ENCODE peak calls at places on chromosomes 12 and 14, in four cellular contexts. W is HepG2, T is H1, O is GM12878. K is an unnamed sample.

GRCh38 chr14:24085215-24085614 is 8.9 kb upstream of the PCK2 start:
- DNase-seq in W (no peak), T (no peak), O (no peak), K (no peak)

GRCh38 chr12:123435636-123436016 is 858 bp downstream of the RILPL2 start:
- DNase-seq in W (no peak), T (no peak), O (no peak), K (no peak)

GRCh38 chr12:104133861-104134260 is 4.1 kb downstream of the NFYB start:
- DNase-seq in W (no peak), T (no peak), O (no peak), K (no peak)

GRCh38 chr12:78442454-78442801 is 422.1 kb upstream of the SYT1 start:
- DNase-seq in W (no peak), T (no peak), O (no peak), K (no peak)

GRCh38 chr12:116220756-116221155 is 56.7 kb downstream of the MED13L start:
- DNase-seq in W (no peak), T (no peak), O (no peak), K (no peak)

GRCh38 chr14:54777395-54777794 is 125.2 kb downstream of the GCH1 start:
- DNase-seq in W (no peak), T (no peak), O (no peak), K (no peak)

GRCh38 chr12:108564724-108565123 is 2.3 kb downstream of the ISCU start:
- DNase-seq in W (no peak), T (no peak), O (no peak), K (no peak)

GRCh38 chr14:36817071-36817930 is 155.6 kb downstream of the PAX9 start:
- DNase-seq in W (no peak), T (no peak), O (no peak), K (no peak)

GRCh38 chr12:62860501-62861156 is 74.3 kb downstream of the PPM1H start:
- DNase-seq in W (no peak), T (no peak), O (no peak), K (no peak)

GRCh38 chr12:91984571-91984970 is 161.1 kb downstream of the BTG1 start:
- DNase-seq in W (no peak), T (no peak), O (no peak), K (no peak)

GRCh38 chr14:91315844-91316267 is 71.4 kb upstream of the GPR68 start:
- DNase-seq in W (no peak), T (no peak), O (peak), K (no peak)

GRCh38 chr12:108955225-108955835 is 65.5 kb downstream of the SVOP start:
- DNase-seq in W (peak), T (no peak), O (no peak), K (no peak)

GRCh38 chr14:97956944-97957343 is 1159.8 kb downstream of the VRK1 start:
- DNase-seq in W (no peak), T (no peak), O (no peak), K (no peak)

GRCh38 chr12:43914923-43915468 is 79.1 kb downstream of the TMEM117 start:
- DNase-seq in W (peak), T (no peak), O (no peak), K (no peak)

GRCh38 chr12:109822951-109823411 is 10.2 kb downstream of the TRPV4 start:
- DNase-seq in W (peak), T (no peak), O (no peak), K (no peak)

GRCh38 chr14:101754893-101755292 is 6.6 kb upstream of the PPP2R5C start:
- DNase-seq in W (no peak), T (no peak), O (no peak), K (no peak)

GRCh38 chr12:89960011-89960507 is 251.4 kb upstream of the ATP2B1 start:
- DNase-seq in W (no peak), T (no peak), O (peak), K (no peak)

GRCh38 chr12:55019784-55020183 is at the start of gene NEUROD4:
- DNase-seq in W (peak), T (peak), O (no peak), K (peak)

GRCh38 chr12:108759914-108760313 is 28.6 kb upstream of the CORO1C start:
- DNase-seq in W (no peak), T (no peak), O (no peak), K (no peak)

GRCh38 chr14:56805201-56805991 is 4.9 kb downstream of the OTX2 start:
- DNase-seq in W (no peak), T (peak), O (no peak), K (peak)

GRCh38 chr14:68610251-68610793 is 182.5 kb downstream of the ZFP36L1 start:
- DNase-seq in W (peak), T (no peak), O (no peak), K (no peak)

GRCh38 chr12:23949212-23950010 is at the start of gene SOX5:
- DNase-seq in W (peak), T (peak), O (no peak), K (peak)

GRCh38 chr14:56004807-56005579 is 113.2 kb upstream of the PELI2 start:
- DNase-seq in W (no peak), T (no peak), O (peak), K (no peak)

GRCh38 chr12:74129702-74130101 is 407.9 kb upstream of the ATXN7L3B start:
- DNase-seq in W (no peak), T (no peak), O (no peak), K (no peak)

GRCh38 chr12:119072463-119072862 is 91.1 kb downstream of the SRRM4 start:
- DNase-seq in W (no peak), T (no peak), O (no peak), K (no peak)

GRCh38 chr12:28622416-28622815 is 432.2 kb downstream of the CCDC91 start:
- DNase-seq in W (no peak), T (no peak), O (no peak), K (no peak)

GRCh38 chr12:81759215-81759991 is at the start of gene PPFIA2:
- DNase-seq in W (no peak), T (peak), O (no peak), K (peak)

GRCh38 chr12:69225251-69225910 is 14.0 kb upstream of the CPSF6 start:
- DNase-seq in W (no peak), T (no peak), O (no peak), K (no peak)

GRCh38 chr12:5453471-5453870 is 21.6 kb downstream of the NTF3 start:
- DNase-seq in W (no peak), T (no peak), O (no peak), K (no peak)

GRCh38 chr12:50689437-50689836 is 74.5 kb upstream of the ATF1 start:
- DNase-seq in W (no peak), T (no peak), O (no peak), K (no peak)

GRCh38 chr12:54395545-54395944 is 11.0 kb upstream of the ZNF385A start:
- DNase-seq in W (no peak), T (no peak), O (no peak), K (no peak)

GRCh38 chr12:123998960-123999359 is 25.9 kb downstream of the ZNF664 start:
- DNase-seq in W (no peak), T (no peak), O (no peak), K (no peak)

GRCh38 chr14:61478971-61479473 is 157.6 kb downstream of the PRKCH start:
- DNase-seq in W (no peak), T (no peak), O (no peak), K (no peak)

GRCh38 chr14:61476105-61476736 is 154.8 kb downstream of the PRKCH start:
- DNase-seq in W (no peak), T (no peak), O (no peak), K (no peak)

GRCh38 chr14:61477845-61478438 is 156.6 kb downstream of the PRKCH start:
- DNase-seq in W (no peak), T (no peak), O (no peak), K (no peak)

GRCh38 chr14:61475316-61475715 is 153.9 kb downstream of the PRKCH start:
- DNase-seq in W (peak), T (no peak), O (no peak), K (peak)

GRCh38 chr14:61476737-61477410 is 155.5 kb downstream of the PRKCH start:
- DNase-seq in W (no peak), T (no peak), O (no peak), K (no peak)
- TF ChIP-seq SUZ12 in W (no peak), T (no peak), O (no peak), K (no peak)

DNA sequence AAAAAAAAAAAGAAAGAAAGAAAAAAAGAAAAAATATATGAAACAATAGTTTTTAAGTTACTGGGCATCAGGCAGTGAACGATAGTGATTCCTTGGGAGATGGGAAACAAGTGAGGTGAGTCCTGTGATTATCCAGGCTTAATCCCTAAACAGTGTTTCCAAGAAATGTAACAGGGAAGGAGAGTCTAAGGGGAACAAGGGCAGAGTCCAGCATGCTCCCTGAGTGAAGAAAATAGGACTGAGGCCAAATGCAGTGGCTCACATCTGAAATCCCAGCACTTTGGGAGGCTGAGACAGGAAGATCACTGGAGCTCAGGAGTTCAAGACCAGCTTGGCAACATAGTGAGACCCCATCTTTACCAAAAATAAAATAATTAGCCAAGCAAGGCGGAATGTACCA is 40.7 kb downstream of the R3HDM2 start:
- DNase-seq in W (no peak), T (no peak), O (no peak), K (no peak)
- H3K9ac ChIP-seq in W (no peak), T (no peak), O (no peak), K (no peak)

DNA sequence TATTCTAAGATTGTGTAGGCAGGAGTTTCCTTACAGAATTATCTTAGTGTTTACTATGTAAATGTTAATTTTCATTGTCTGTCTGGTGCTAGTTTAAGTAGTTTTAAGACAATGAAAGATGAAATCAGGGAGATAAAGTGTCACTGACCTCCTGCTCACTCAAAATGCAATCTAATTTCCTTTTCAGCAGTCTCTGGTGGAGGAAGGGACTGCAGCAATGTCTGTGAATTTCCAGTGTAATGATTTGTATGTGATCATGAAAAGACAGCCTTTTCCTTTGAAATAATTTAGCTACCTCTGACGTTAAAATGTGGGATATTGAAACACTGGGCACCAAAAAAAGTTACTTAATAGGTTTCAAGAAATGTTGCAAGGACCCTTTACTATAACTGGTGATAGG is 779.7 kb upstream of the FLRT2 start:
- DNase-seq in W (no peak), T (no peak), O (no peak), K (no peak)
- H3K4me3 ChIP-seq in W (no peak), T (no peak), O (no peak), K (no peak)

DNA sequence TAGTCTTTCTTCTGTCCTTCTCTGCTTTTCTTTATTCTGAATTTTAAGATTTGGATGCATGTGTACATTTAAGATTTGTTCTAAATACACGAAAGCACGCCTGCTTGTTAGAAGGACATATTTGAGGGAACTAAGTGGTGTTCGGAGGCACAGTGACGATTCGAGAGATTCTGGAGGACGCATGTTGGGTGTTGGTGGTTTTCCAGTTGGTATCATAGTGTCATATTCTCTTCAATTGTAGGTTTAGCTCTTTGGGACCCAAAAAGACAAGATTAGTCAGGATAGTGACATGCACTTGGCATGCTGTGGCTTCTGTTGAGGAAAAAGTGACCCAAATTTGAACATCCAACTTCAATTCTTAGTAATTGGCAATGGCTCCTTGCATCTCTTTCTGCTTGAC is 30.1 kb downstream of the PRKCH start:
- DNase-seq in W (no peak), T (no peak), O (no peak), K (no peak)
- TF ChIP-seq SUZ12 in W (no peak), T (no peak), O (no peak), K (no peak)

GRCh38 chr12:57743769-57744168 is 1.1 kb upstream of the TSPAN31 start:
- DNase-seq in W (no peak), T (no peak), O (no peak), K (no peak)
- H3K9ac ChIP-seq in W (peak), T (no peak), O (peak), K (no peak)

DNA sequence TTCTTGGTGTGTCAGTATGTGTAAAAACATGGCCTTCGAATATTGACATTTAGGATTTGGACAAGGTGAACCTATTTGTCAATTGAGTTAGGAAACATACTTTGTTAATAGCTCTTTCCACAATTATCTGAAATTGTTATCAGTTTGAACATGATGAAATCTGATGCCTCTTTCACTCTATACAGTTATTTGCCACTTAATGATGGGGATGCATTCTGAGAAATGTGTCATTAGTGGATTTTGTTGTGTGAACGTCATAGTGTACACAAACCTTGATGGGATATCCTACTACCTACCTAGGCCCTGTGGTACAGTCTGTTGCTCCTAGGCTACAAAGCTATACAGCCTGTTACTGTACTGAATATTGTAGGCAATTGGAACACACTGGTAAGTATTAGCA is 4.8 kb downstream of the TULP3 start:
- DNase-seq in W (no peak), T (no peak), O (no peak), K (no peak)
- H3K4me3 ChIP-seq in W (no peak), T (no peak), O (no peak), K (no peak)

DNA sequence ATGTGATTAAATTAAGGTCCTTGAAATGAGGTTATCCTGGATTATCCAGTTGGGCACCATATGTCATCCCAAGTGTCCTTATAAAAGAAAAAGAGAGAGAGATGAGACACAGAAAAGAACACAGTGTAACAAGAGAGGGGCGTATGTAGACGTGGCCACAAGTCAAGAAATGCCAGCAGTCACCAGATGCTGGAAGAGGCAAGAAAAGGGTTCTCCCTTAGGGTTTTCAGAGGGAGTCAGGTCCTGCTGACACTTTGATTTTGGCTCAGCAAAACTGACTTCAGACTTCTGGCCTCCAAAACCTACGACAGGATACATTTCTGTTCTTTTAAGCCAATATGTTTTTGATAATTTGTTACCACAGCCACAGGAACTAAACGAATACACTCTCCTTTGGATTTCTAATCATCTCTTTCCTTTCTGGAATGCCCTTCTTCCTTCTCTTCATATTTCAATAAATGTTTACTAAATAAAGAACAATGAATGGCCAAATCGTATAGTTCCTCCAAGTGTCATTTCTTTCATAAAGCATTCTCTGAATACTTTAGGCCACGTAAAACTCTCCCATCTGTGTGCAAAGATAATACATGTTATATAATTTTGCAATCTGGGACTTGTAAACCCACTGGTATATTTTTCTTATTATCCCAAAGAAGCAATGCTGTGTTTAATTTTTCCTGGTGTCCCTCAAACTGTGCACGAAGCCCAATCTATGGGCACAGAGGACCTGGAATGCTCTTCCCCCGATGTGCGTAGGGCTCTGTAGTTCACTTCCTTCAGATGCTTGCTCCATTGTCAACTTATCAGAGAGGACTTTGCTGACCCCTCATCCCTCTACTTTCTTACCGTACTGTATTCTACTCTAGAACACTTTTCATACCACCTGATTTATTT is 303.6 kb downstream of the CEP128 start:
- DNase-seq in W (no peak), T (no peak), O (no peak), K (no peak)
- TF ChIP-seq SUZ12 in W (no peak), T (no peak), O (no peak), K (no peak)